ENCODE peak calls at places on chromosomes 1 and 21, in nine cellular contexts. F, P, G, X, R, K, L, V and W are unnamed samples.

GRCh38 chr1:103583887-103584286 is 12.5 kb downstream of the AMY2B start:
- DNase-seq in R (no peak), X (no peak), K (no peak), F (no peak), L (no peak), V (no peak), G (no peak), P (no peak), W (no peak)

GRCh38 chr1:22249928-22250680 is 107.2 kb upstream of the WNT4 start:
- DNase-seq in F (no peak), G (peak), X (no peak), P (no peak), V (no peak), K (no peak), R (no peak), L (no peak), W (no peak)

GRCh38 chr21:45592626-45593134 is 50.4 kb upstream of the SLC19A1 start:
- DNase-seq in L (no peak), G (no peak), K (no peak), X (no peak), F (no peak), P (no peak), V (no peak), R (no peak), W (no peak)

GRCh38 chr1:109732390-109732763 is 8.5 kb downstream of the GSTM3 start:
- DNase-seq in L (no peak), X (no peak), P (no peak), G (no peak), K (no peak), R (no peak), F (no peak), V (no peak), W (no peak)

GRCh38 chr21:35652872-35653271 is 407.5 kb downstream of the SETD4 start:
- DNase-seq in L (no peak), F (no peak), P (no peak), R (no peak), K (no peak), V (no peak), G (no peak), X (no peak), W (no peak)

GRCh38 chr1:222697858-222698257 is 14.4 kb downstream of the AIDA start:
- DNase-seq in R (no peak), V (no peak), X (no peak), G (peak), P (no peak), F (no peak), K (no peak), L (peak), W (no peak)

GRCh38 chr1:59601032-59601431 is 213.7 kb upstream of the HOOK1 start:
- DNase-seq in R (no peak), V (peak), K (peak), L (peak), G (peak), F (no peak), X (no peak), P (no peak), W (no peak)

GRCh38 chr1:8421721-8422120 is 103.8 kb downstream of the SLC45A1 start:
- DNase-seq in V (no peak), L (no peak), X (no peak), F (no peak), R (no peak), K (no peak), P (no peak), G (peak), W (no peak)

GRCh38 chr1:227900571-227901051 is 47.1 kb downstream of the WNT9A start:
- DNase-seq in R (no peak), G (no peak), V (peak), K (no peak), X (no peak), F (peak), P (no peak), L (no peak), W (no peak)

GRCh38 chr1:87330201-87330953 is 1.7 kb downstream of the LMO4 start:
- DNase-seq in F (peak), R (no peak), K (peak), G (peak), L (peak), V (peak), X (no peak), P (no peak), W (peak)

GRCh38 chr1:28370220-28371010 is 875 bp downstream of the PHACTR4 start:
- DNase-seq in L (peak), P (no peak), R (no peak), G (peak), K (peak), F (no peak), X (peak), V (peak), W (peak)

GRCh38 chr1:169201084-169201619 is 94.7 kb downstream of the ATP1B1 start:
- DNase-seq in X (no peak), L (peak), F (no peak), R (no peak), K (no peak), P (no peak), G (peak), V (no peak), W (no peak)

GRCh38 chr1:19067187-19067911 is 110.9 kb upstream of the IFFO2 start:
- DNase-seq in V (no peak), L (no peak), K (peak), P (no peak), X (no peak), R (no peak), G (no peak), F (no peak), W (no peak)

GRCh38 chr1:24562625-24563024 is 6.7 kb downstream of the NCMAP start:
- DNase-seq in V (no peak), K (peak), P (no peak), G (no peak), R (no peak), X (no peak), L (no peak), F (no peak), W (no peak)

GRCh38 chr21:46121286-46122221 is 23.6 kb downstream of the COL6A2 start:
- DNase-seq in R (no peak), K (no peak), X (no peak), P (no peak), G (no peak), L (no peak), F (peak), V (peak), W (no peak)

GRCh38 chr1:155174334-155175280 is 958 bp downstream of the TRIM46 start:
- DNase-seq in P (no peak), K (no peak), F (peak), G (peak), X (no peak), R (no peak), L (peak), V (no peak), W (peak)

GRCh38 chr1:221264848-221265247 is 385.6 kb downstream of the HLX start:
- DNase-seq in V (no peak), L (no peak), X (no peak), G (no peak), K (no peak), F (no peak), P (no peak), R (no peak), W (no peak)

GRCh38 chr1:111988743-111989453 is 570 bp downstream of the KCND3 start:
- DNase-seq in L (no peak), P (no peak), F (peak), X (no peak), K (no peak), G (peak), R (no peak), V (peak), W (no peak)

GRCh38 chr21:36193200-36193599 is 36.6 kb downstream of the DOP1B start:
- DNase-seq in L (no peak), K (no peak), P (no peak), G (no peak), F (no peak), X (no peak), V (no peak), R (no peak), W (no peak)

GRCh38 chr1:202179828-202180750 is 13.5 kb upstream of the LGR6 start:
- DNase-seq in V (no peak), L (no peak), G (no peak), X (peak), P (no peak), K (no peak), R (no peak), F (no peak), W (no peak)

GRCh38 chr1:79845951-79846350 is 839.4 kb upstream of the ADGRL4 start:
- DNase-seq in F (no peak), G (peak), V (no peak), R (no peak), L (peak), P (no peak), X (no peak), K (no peak), W (no peak)

GRCh38 chr1:204751480-204751879 is 65.9 kb upstream of the LRRN2 start:
- DNase-seq in P (no peak), R (no peak), F (no peak), G (no peak), K (no peak), L (no peak), X (no peak), V (no peak), W (no peak)

GRCh38 chr1:237717121-237717520 is 173.6 kb downstream of the ZP4 start:
- DNase-seq in L (no peak), R (no peak), G (no peak), V (no peak), P (no peak), F (no peak), K (no peak), X (no peak), W (no peak)

GRCh38 chr1:147171399-147172167 is 687 bp downstream of the PRKAB2 start:
- DNase-seq in V (no peak), K (no peak), F (no peak), P (no peak), X (no peak), L (no peak), G (peak), R (no peak), W (peak)

GRCh38 chr1:117258791-117259190 is 48.1 kb upstream of the VTCN1 start:
- DNase-seq in F (no peak), X (no peak), L (no peak), K (no peak), P (no peak), V (no peak), R (no peak), G (no peak), W (no peak)

GRCh38 chr1:156421062-156421938 is 52.3 kb downstream of the RHBG start:
- DNase-seq in V (peak), G (peak), P (peak), R (peak), L (peak), K (peak), X (peak), F (peak), W (peak)

GRCh38 chr1:15188145-15188544 is 34.6 kb downstream of the TMEM51 start:
- DNase-seq in V (no peak), L (no peak), K (no peak), F (peak), X (no peak), R (no peak), P (no peak), G (no peak), W (no peak)

GRCh38 chr1:7440154-7440553 is 330.9 kb upstream of the VAMP3 start:
- DNase-seq in R (no peak), V (no peak), G (no peak), K (no peak), L (no peak), P (no peak), F (no peak), X (no peak), W (no peak)

GRCh38 chr1:7679873-7680790 is 91.0 kb upstream of the VAMP3 start:
- DNase-seq in V (peak), K (peak), L (peak), X (peak), F (peak), P (peak), R (no peak), G (peak), W (peak)

GRCh38 chr1:29504709-29505410 is 268.5 kb downstream of the PTPRU start:
- DNase-seq in K (no peak), P (no peak), V (no peak), R (no peak), F (no peak), X (no peak), L (no peak), G (no peak), W (no peak)

GRCh38 chr1:91672601-91673161 is 172.0 kb downstream of the CDC7 start:
- DNase-seq in L (no peak), G (no peak), P (no peak), R (no peak), V (no peak), X (no peak), F (no peak), K (no peak), W (no peak)

GRCh38 chr1:237228421-237228820 is 186.4 kb downstream of the RYR2 start:
- DNase-seq in G (no peak), K (no peak), V (no peak), X (no peak), L (no peak), P (no peak), R (no peak), F (no peak), W (no peak)

GRCh38 chr1:89780721-89781120 is 40.1 kb upstream of the LRRC8D start:
- DNase-seq in G (peak), V (no peak), X (no peak), L (peak), P (no peak), F (no peak), K (no peak), R (peak), W (peak)

GRCh38 chr1:213719462-213719861 is 268.3 kb upstream of the PROX1 start:
- DNase-seq in R (no peak), G (no peak), F (no peak), V (no peak), P (no peak), X (no peak), L (no peak), K (no peak), W (no peak)